ENCODE peak calls at places on chromosomes 3 and 15, in eight cellular contexts. W is tibial nerve; A is ascending aorta; P is sigmoid colon; F is colonic mucosa; Z is aorta; C is naive thymus-derived CD4-positive, alpha-beta T cell; L is adipocyte. Y is an unnamed sample.

GRCh38 chr15:22888120-22888859 is 49.8 kb downstream of the NIPA2 start:
- DNase-seq in P (no peak), C (no peak), L (peak; percentile 87), A (no peak), W (no peak), F (no peak), Z (no peak), Y (peak; percentile 82)

GRCh38 chr15:51759557-51760070 is 8.2 kb downstream of the TMOD2 start:
- DNase-seq in L (peak; percentile 95), W (no peak), A (no peak), C (no peak), F (peak; percentile 58), Z (peak; percentile 70), P (peak; percentile 86), Y (peak; percentile 32)

GRCh38 chr3:89098964-89099585 is 8.3 kb upstream of the EPHA3 start:
- DNase-seq in W (no peak), P (no peak), F (peak; percentile 32), C (peak; percentile 40), Z (no peak), L (peak; percentile 86), A (no peak), Y (peak; percentile 43)

GRCh38 chr3:63706321-63707085 is 54.0 kb downstream of the SNTN start:
- DNase-seq in A (no peak), L (peak; percentile 58), P (no peak), W (no peak), Z (no peak), F (no peak), C (no peak), Y (no peak)

GRCh38 chr15:38038659-38039442 is 104.4 kb downstream of the TMCO5A start:
- DNase-seq in F (no peak), A (no peak), L (peak; percentile 72), W (no peak), C (no peak), Z (no peak), P (no peak), Y (no peak)

GRCh38 chr3:151431940-151432339 is 28.9 kb downstream of the IGSF10 start:
- DNase-seq in Z (no peak), A (no peak), W (no peak), P (no peak), L (no peak), C (no peak), F (no peak), Y (no peak)

GRCh38 chr15:91790826-91791225 is 62.7 kb upstream of the SLCO3A1 start:
- DNase-seq in F (no peak), A (no peak), P (no peak), C (no peak), W (no peak), L (peak; percentile 10), Z (no peak), Y (peak; percentile 22)

GRCh38 chr3:104796556-104796955 is 570.2 kb upstream of the ALCAM start:
- DNase-seq in A (no peak), W (no peak), P (no peak), F (no peak), Z (no peak), L (no peak), C (no peak), Y (no peak)

GRCh38 chr15:59550961-59551360 is 60.6 kb upstream of the GCNT3 start:
- DNase-seq in C (no peak), L (no peak), Z (no peak), A (no peak), F (no peak), P (no peak), W (no peak), Y (no peak)

GRCh38 chr3:177893321-177893720 is 642.9 kb upstream of the KCNMB2 start:
- DNase-seq in P (no peak), C (no peak), A (no peak), L (no peak), Z (no peak), W (no peak), F (no peak), Y (no peak)

GRCh38 chr15:47885921-47886320 is 168.6 kb downstream of the SEMA6D start:
- DNase-seq in Z (no peak), W (no peak), A (no peak), C (no peak), L (no peak), F (no peak), P (no peak), Y (peak; percentile 7)

DNA sequence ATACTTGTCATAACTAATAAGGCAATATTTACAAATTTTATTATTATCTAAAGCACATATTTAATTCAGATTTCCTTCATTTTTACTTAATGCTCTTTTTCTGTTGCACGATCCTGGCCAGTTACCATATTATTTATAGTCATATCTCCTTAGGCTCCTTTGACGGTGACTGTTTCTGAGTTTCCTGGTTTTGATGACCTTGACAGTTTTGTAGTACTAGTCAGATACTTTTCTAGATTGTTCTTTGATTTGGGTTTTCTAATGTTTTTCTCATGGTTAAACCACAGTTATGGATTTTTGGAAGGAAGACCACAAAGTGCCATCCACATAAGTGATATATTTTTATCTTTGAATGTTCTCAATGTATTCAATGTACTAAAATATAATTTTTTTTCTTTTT is 171.0 kb upstream of the NANOGP8 start:
- DNase-seq in P (no peak), L (no peak), F (no peak), C (no peak), Z (no peak), A (no peak), W (no peak), Y (no peak)
- H3K27me3 ChIP-seq in P (no peaks in the 10 kb centered on the region), L (no peaks in the 10 kb centered on the region), F (no peaks in the 10 kb centered on the region), C (no peaks in the 10 kb centered on the region), Z (no peaks in the 10 kb centered on the region), A (no peaks in the 10 kb centered on the region), W (no peaks in the 10 kb centered on the region), Y (no peaks in the 10 kb centered on the region)

GRCh38 chr3:184604039-184604955 is 42.7 kb downstream of the EPHB3 start:
- DNase-seq in W (no peak), C (no peak), P (peak; percentile 69), A (no peak), L (peak; percentile 19), F (no peak), Z (no peak), Y (no peak)
- H3K27me3 ChIP-seq in W (no peaks in the 10 kb centered on the region), C (peaks cover 23% of the 10 kb centered on the region), P (peaks cover 35% of the 10 kb centered on the region), A (no peaks in the 10 kb centered on the region), L (peaks cover 27% of the 10 kb centered on the region), F (peaks cover 22% of the 10 kb centered on the region), Z (no peaks in the 10 kb centered on the region), Y (peaks cover 3% of the 10 kb centered on the region)

GRCh38 chr15:75733761-75734651 is 21.4 kb upstream of the CSPG4 start:
- DNase-seq in C (no peak), P (no peak), F (no peak), L (no peak), Z (peak; percentile 41), A (no peak), W (no peak), Y (no peak)

GRCh38 chr15:75732809-75733451 is 20.3 kb upstream of the CSPG4 start:
- DNase-seq in L (peak; percentile 86), Z (peak; percentile 74), F (peak; percentile 79), C (peak; percentile 30), W (peak; percentile 60), A (no peak), P (peak; percentile 89), Y (peak; percentile 68)

GRCh38 chr15:75739791-75740190 is 27.1 kb upstream of the CSPG4 start:
- DNase-seq in F (no peak), P (peak; percentile 56), A (no peak), C (no peak), Z (peak; percentile 44), W (no peak), L (no peak), Y (no peak)

GRCh38 chr15:75738647-75739325 is 26.1 kb upstream of the CSPG4 start:
- DNase-seq in C (peak; percentile 89), A (peak; percentile 82), W (peak; percentile 93), P (peak; percentile 98), Z (peak; percentile 97), F (peak; percentile 98), L (peak; percentile 95), Y (peak; percentile 90)

DNA sequence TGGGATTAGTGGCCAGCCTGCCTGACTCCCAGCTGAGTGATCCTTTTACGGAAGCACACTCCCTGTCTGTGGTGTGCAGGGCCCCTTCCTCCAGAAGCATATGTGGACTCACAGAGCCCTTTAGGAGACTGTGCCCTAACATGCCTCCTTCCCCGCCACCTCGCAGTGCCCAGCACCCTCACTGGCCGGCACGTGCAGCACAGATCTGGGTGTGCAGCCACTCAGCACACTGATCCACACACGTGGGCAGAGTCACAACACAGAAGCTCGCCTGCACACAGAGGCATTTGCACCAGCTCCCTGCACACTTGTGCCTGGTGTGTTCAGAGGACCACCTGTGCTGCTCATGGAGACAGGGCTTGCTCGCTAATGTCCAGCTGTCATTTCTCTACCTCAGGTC is 23.6 kb upstream of the CSPG4 start:
- DNase-seq in W (no peak), C (no peak), Z (peak; percentile 38), A (no peak), P (peak; percentile 50), F (no peak), L (no peak), Y (no peak)
- H3K27me3 ChIP-seq in W (no peaks in the 10 kb centered on the region), C (no peaks in the 10 kb centered on the region), Z (no peaks in the 10 kb centered on the region), A (no peaks in the 10 kb centered on the region), P (no peaks in the 10 kb centered on the region), F (no peaks in the 10 kb centered on the region), L (no peaks in the 10 kb centered on the region), Y (no peaks in the 10 kb centered on the region)

GRCh38 chr3:124587053-124587408 is 143.2 kb upstream of the UMPS start:
- DNase-seq in W (no peak), P (no peak), F (no peak), L (no peak), C (no peak), A (no peak), Z (no peak), Y (peak; percentile 45)

GRCh38 chr3:124586126-124587052 is 143.9 kb upstream of the UMPS start:
- DNase-seq in F (no peak), Z (no peak), A (no peak), L (no peak), W (no peak), P (no peak), C (no peak), Y (no peak)

GRCh38 chr3:124584245-124584551 is 146.1 kb upstream of the UMPS start:
- DNase-seq in F (no peak), Z (no peak), C (peak; percentile 31), A (no peak), W (no peak), L (no peak), P (no peak), Y (no peak)

GRCh38 chr3:124582621-124583437 is 147.4 kb upstream of the UMPS start:
- DNase-seq in Z (no peak), C (no peak), L (no peak), P (no peak), F (no peak), W (no peak), A (no peak), Y (no peak)

DNA sequence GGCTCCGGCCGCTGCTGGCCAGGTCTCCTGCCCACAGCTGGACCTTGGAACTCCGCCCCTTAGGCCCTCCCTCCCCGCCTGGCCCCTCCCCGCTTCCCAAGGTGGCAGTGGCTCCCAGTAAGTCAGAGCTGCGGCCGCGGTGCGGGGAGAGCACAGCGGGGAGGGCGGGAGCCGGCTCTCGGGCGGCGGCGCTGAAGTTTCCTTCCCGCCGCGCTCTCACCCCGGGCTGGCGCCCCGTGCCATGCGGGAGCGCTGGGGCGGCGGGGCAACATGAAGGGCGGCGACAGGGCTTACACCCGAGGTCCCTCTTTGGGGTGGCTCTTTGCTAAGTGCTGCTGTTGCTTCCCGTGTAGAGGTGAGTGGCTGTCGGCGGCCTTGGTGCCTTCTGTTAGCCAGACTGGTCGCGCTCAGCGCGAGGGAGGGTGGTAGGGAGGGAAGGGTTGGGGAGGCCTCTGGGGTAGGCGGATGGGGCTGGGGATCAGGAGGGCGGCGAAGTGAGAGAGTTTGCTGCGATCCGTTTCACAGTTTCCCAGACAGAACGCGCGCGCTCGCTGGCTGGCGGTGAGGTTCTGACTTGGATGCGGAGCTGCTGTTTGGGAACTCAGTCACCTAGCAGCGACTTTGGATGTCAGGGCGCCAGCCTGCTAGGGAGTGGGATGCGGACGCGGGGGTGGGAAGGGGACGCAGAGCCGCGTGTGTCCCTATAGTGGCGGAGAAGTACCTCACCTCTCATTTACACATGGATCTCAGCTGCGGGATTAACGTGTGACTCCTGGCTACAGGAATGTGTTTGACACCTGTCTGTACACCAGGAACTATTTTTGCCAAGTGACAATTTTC is 145.5 kb upstream of the UMPS start:
- DNase-seq in L (peak; percentile 69), Z (peak; percentile 83), A (peak; percentile 31), W (no peak), P (peak; percentile 68), F (peak; percentile 92), C (peak; percentile 9), Y (peak; percentile 81)
- H3K27me3 ChIP-seq in L (peaks cover 18% of the 10 kb centered on the region), Z (no peaks in the 10 kb centered on the region), A (no peaks in the 10 kb centered on the region), W (no peaks in the 10 kb centered on the region), P (peaks cover 7% of the 10 kb centered on the region), F (no peaks in the 10 kb centered on the region), C (no peaks in the 10 kb centered on the region), Y (peaks cover 10% of the 10 kb centered on the region)

Y was measured in MG63.